ENCODE peak calls at places on chromosomes 5 and 9, in seven cellular contexts. R, I, A, Y, T, P and K are unnamed samples.
A peak's percentile ranks its signal among the peaks of the same experiment; 100 is the strongest.

GRCh38 chr5:32754251-32754650 is 43.1 kb downstream of the NPR3 start:
- DNase-seq in R (no peak), I (no peak), A (no peak), Y (no peak), T (no peak), P (no peak), K (no peak)

GRCh38 chr9:92669527-92669889 is 423 bp downstream of the IPPK start:
- DNase-seq in R (no peak), I (no peak), A (peak; percentile 35), Y (peak; percentile 31), T (no peak), P (no peak), K (no peak)

GRCh38 chr5:59206132-59206581 is 623.3 kb downstream of the RAB3C start:
- DNase-seq in R (no peak), I (no peak), A (no peak), Y (no peak), T (no peak), P (no peak), K (no peak)

GRCh38 chr5:98786178-98786853 is 12.9 kb downstream of the RGMB start:
- DNase-seq in R (no peak), I (no peak), A (no peak), Y (no peak), T (no peak), P (no peak), K (no peak)

GRCh38 chr5:124628721-124629596 is 117.5 kb downstream of the ZNF608 start:
- DNase-seq in R (no peak), I (peak; percentile 70), A (no peak), Y (no peak), T (peak; percentile 39), P (peak; percentile 52), K (peak; percentile 88)

GRCh38 chr5:53246042-53246836 is 136.7 kb upstream of the MOCS2 start:
- DNase-seq in R (no peak), I (no peak), A (no peak), Y (no peak), T (no peak), P (no peak), K (no peak)

GRCh38 chr9:4371108-4371507 is 71.2 kb upstream of the GLIS3 start:
- DNase-seq in R (no peak), I (no peak), A (no peak), Y (no peak), T (no peak), P (no peak), K (peak; percentile 65)

GRCh38 chr5:43432486-43433365 is 20.5 kb upstream of the CCL28 start:
- DNase-seq in R (no peak), I (no peak), A (peak; percentile 76), Y (peak; percentile 86), T (no peak), P (peak; percentile 77), K (no peak)

GRCh38 chr9:105168935-105169334 is 75.5 kb upstream of the SLC44A1 start:
- DNase-seq in R (no peak), I (no peak), A (no peak), Y (no peak), T (no peak), P (no peak), K (no peak)

GRCh38 chr9:131361202-131361833 is 32.6 kb upstream of the PRRC2B start:
- DNase-seq in R (no peak), I (no peak), A (no peak), Y (peak; percentile 34), T (no peak), P (peak; percentile 32), K (no peak)

GRCh38 chr5:127909821-127910220 is 173.7 kb upstream of the SLC12A2 start:
- DNase-seq in R (no peak), I (no peak), A (no peak), Y (no peak), T (no peak), P (no peak), K (no peak)

GRCh38 chr9:87787735-87788134 is 61.8 kb downstream of the CTSL start:
- DNase-seq in R (no peak), I (no peak), A (no peak), Y (no peak), T (no peak), P (no peak), K (no peak)

GRCh38 chr5:6633469-6634326 is 458 bp downstream of the SRD5A1 start:
- DNase-seq in R (no peak), I (peak; percentile 72), A (no peak), Y (no peak), T (no peak), P (no peak), K (peak; percentile 78)
- TF ChIP-seq POLR2A in R (no peak), I (peak; percentile 5), A (peak; percentile 21), Y (no peak), T (no peak), P (no peak), K (peak; percentile 53)

DNA sequence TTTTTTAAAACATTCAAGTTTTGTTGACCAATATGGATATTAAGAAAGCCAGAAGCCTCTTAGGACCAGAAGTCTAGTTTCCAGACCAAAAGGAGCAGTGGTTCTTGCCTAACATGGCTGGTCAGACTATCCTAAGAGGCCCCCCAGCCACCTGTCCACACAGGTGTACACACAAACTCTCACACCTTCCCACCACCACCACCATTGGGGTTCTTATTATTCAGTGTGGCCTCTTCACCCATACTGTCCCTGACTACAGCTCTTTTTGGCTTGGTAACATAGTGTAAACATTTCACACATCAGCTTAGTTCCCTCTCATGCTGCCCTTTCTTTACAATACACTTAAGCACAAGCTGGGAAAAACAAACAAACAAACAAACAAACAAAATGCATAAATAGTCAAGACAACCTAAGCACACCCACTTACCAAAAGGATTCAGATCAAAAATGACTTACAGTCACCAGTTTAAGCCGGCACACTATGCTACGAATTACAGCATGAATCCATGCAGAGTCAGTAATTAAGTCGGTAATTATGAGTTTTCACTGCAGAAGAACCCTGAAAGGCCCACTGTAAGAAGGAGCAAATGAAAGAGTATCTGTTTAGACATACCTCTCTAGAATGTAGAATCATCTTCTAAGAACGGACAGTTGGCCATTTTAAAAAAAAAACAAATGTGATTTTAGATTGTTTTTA is 9.5 kb downstream of the LHFPL2 start:
- DNase-seq in R (no peak), I (no peak), A (no peak), Y (no peak), T (no peak), P (no peak), K (no peak)
- TF ChIP-seq POLR2A in R (no peak), I (no peak), A (no peak), Y (no peak), T (no peak), P (no peak), K (no peak)

DNA sequence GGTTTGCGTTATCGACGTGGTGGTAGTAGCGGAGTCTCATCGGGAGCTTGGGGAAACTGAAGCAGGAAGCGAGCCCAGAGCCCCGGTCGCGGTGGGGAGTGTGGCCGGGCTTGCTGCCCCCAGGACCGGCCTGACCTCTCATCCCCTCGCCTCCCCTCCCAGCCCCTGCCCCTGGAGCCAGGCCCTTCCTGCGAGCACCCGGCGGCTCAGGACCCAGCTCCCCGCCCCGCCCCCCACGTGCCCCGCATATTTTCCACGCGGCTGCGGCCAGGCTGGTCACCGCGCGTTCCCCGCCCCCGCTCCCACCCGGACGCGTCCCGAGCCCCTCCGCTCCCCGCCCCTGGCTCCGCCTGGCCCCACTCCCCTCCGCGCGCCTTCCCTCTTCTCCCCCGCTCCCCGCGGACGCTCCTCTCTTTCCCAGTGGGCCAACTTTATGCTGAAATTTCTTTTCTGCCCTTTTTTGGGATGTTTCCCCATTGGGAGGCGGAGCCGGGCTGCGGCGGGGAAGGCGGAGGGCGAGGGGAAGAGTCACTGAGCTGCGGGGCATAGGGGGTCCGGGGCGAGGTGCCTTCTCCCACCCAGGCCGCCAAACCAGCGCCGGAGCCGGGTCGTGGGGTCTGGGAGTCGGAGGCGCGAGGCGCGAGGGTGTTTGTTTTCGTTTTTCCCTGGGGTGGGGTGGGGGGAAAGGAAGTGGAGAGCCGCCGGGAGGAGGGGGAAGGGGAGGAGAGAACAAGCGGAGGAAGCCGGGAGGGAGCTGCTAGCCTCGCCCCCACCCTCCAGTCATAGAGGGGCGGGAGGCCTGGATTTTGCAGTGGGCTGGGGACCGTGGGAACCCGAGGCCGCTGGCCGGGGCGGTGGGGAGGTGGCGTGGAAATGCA is 961 bp upstream of the TPM2 start:
- DNase-seq in R (peak; percentile 54), I (peak; percentile 97), A (peak; percentile 60), Y (peak; percentile 70), T (no peak), P (peak; percentile 46), K (peak; percentile 53)
- TF ChIP-seq POLR2A in R (no peak), I (peak; percentile 53), A (no peak), Y (peak; percentile 26), T (no peak), P (no peak), K (peak; percentile 8)

GRCh38 chr5:134642931-134643530 is 5.6 kb upstream of the SEC24A start:
- DNase-seq in R (no peak), I (no peak), A (no peak), Y (no peak), T (no peak), P (no peak), K (no peak)

GRCh38 chr5:134647750-134648424 is 698 bp upstream of the SEC24A start:
- DNase-seq in R (no peak), I (no peak), A (peak; percentile 22), Y (no peak), T (no peak), P (peak; percentile 19), K (no peak)

GRCh38 chr5:134651531-134651930 is 2.9 kb downstream of the SEC24A start:
- DNase-seq in R (no peak), I (no peak), A (no peak), Y (no peak), T (no peak), P (no peak), K (no peak)

GRCh38 chr5:134649163-134649916 is 755 bp downstream of the SEC24A start:
- DNase-seq in R (no peak), I (peak; percentile 27), A (peak; percentile 49), Y (peak; percentile 31), T (no peak), P (no peak), K (no peak)

DNA sequence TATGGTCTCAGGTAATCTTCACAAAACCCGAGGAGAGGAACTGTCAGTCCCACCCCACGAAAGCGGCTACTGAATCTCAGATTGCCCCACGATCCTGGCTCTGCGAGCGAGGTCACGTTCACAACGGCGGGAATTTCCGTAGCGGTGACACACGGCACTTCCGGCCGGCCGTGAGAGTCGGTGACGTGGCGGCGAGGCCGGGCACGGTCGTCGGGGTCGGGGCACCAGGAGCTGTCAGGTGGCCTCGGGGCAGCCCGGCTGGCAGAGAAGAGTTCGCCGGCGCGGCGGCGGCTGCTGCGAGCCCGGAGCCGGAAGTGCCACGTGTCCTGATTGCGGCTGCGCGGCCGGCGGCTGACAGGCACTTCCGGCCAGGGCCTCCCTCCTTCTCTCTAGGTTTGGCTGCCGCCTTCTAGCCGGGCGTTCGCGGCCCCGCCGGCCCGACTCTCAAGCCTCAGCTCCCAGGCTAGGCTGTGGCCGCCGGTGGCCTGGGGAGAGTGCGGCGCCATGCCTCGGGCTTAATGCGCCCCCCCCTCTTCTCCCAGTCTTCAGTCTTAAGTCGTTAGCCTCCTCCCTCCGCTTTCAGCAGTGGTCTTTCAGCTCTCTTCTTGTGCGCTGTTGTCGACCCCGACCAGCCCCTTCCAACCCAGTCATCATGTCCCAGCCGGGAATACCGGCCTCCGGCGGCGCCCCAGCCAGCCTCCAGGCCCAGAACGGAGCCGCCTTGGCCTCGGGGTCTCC is at the start of gene SEC24A:
- DNase-seq in R (peak; percentile 91), I (peak; percentile 93), A (peak; percentile 93), Y (peak; percentile 94), T (peak; percentile 65), P (peak; percentile 83), K (peak; percentile 93)
- TF ChIP-seq POLR2A in R (peak; percentile 91), I (peak; percentile 72), A (peak; percentile 71), Y (no peak), T (peak; percentile 80), P (peak; percentile 42), K (peak; percentile 78)